ENCODE peak calls at places on chromosomes 12 and 14, in five cellular contexts. I, O, F, U and M are unnamed samples.

GRCh38 chr14:104981699-104982541 is 3.7 kb upstream of the CLBA1 start:
- DNase-seq in O (no peak), F (no peak), U (peak; percentile 20), I (no peak), M (no peak)

GRCh38 chr12:93594766-93595165 is 22.3 kb downstream of the SOCS2 start:
- DNase-seq in O (no peak), U (no peak), F (no peak), I (no peak), M (no peak)

GRCh38 chr12:66641057-66641456 is 37.8 kb downstream of the GRIP1 start:
- DNase-seq in F (no peak), O (no peak), U (no peak), I (no peak), M (no peak)

GRCh38 chr14:75803768-75804167 is 142.7 kb downstream of the TTLL5 start:
- DNase-seq in O (no peak), U (no peak), F (no peak), I (no peak), M (no peak)

GRCh38 chr12:91215940-91216454 is 33.4 kb upstream of the DCN start:
- DNase-seq in I (peak; percentile 95), U (no peak), O (no peak), F (peak; percentile 47), M (no peak)

GRCh38 chr12:28787151-28787550 is 361.9 kb upstream of the FAR2 start:
- DNase-seq in F (no peak), O (no peak), I (peak; percentile 29), U (no peak), M (no peak)

GRCh38 chr12:108478611-108479010 is 36.5 kb upstream of the FICD start:
- DNase-seq in F (no peak), O (no peak), I (no peak), U (no peak), M (no peak)

GRCh38 chr14:65414961-65415589 is 2.5 kb downstream of the FUT8 start:
- DNase-seq in O (peak; percentile 12), U (no peak), I (peak; percentile 50), F (no peak), M (no peak)

GRCh38 chr14:64817631-64818030 is 62.1 kb downstream of the SPTB start:
- DNase-seq in F (no peak), I (no peak), U (no peak), O (no peak), M (no peak)

GRCh38 chr12:70507442-70507841 is 129.8 kb downstream of the PTPRB start:
- DNase-seq in I (no peak), U (no peak), O (no peak), F (no peak), M (no peak)

GRCh38 chr12:24902521-24903304 is 46.2 kb downstream of the BCAT1 start:
- DNase-seq in O (no peak), F (no peak), I (no peak), U (no peak), M (no peak)

GRCh38 chr12:22535478-22535877 is 8.9 kb downstream of the C2CD5 start:
- DNase-seq in U (no peak), I (no peak), O (no peak), F (no peak), M (no peak)

GRCh38 chr12:113664224-113664681 is 192.6 kb upstream of the LHX5 start:
- DNase-seq in I (no peak), F (no peak), O (no peak), U (no peak), M (no peak)

GRCh38 chr14:72776701-72777255 is 117.1 kb downstream of the DPF3 start:
- DNase-seq in I (no peak), O (no peak), F (no peak), U (peak; percentile 52), M (no peak)

GRCh38 chr14:72774141-72774540 is 119.8 kb downstream of the DPF3 start:
- DNase-seq in I (no peak), U (no peak), O (no peak), F (no peak), M (no peak)

GRCh38 chr14:72774894-72775620 is 118.8 kb downstream of the DPF3 start:
- DNase-seq in F (no peak), U (no peak), O (no peak), I (no peak), M (no peak)

GRCh38 chr14:72775923-72776554 is 117.9 kb downstream of the DPF3 start:
- DNase-seq in F (no peak), I (no peak), U (no peak), O (no peak), M (no peak)

DNA sequence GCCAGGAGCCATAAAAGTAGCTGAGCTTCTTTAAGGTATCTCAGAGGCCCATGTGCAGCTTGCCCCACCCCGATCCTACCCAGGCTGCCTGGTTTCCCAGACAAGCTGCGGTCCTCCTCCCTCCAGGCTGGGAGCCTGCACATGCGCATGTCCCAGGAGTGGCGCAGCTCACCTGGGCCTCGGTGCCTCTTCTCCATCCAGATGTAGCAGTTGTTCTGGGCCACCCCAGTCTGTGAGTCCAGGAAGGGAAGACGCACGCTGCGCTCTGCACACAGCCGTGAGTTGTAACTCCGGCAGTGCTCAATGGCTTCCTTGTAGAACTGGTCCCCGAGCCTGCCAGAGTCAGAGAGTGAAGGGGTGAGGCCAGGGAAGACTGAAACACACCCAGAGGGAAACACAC is 122.3 kb downstream of the DPF3 start:
- DNase-seq in U (no peak), O (no peak), I (no peak), F (no peak), M (no peak)
- TF ChIP-seq POLR2A in U (no peak), O (no peak), I (no peak), F (no peak), M (no peak)

DNA sequence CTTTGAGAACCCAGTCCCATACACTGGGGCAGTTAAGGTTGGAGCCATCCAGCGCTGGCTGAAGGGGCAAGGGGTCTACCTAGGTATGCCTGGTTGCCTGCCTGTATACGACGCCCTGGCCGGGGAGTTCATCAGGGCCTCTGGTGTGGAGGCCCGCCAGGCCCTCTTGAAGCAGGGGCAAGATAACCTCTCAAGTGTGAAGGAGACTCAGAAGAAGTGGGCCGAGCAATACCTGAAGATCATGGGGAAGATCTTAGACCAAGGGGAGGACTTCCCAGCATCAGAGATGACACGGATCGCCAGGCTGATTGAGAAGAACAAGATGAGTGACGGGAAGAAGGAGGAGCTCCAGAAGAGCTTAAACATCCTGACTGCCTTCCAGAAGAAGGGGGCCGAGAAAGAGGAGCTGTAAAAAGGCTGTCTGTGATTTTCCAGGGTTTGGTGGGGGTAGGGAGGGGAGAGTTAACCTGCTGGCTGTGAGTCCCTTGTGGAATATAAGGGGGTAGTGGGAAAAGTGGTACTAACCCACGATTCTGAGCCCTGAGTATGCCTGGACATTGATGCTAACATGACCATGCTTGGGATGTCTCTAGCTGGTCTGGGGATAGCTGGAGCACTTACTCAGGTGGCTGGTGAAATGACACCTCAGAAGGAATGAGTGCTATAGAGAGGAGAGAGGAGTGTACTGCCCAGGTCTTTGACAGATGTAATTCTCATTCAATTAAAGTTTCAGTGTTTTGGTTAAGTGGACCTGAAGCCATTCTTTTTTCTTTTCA is 9.2 kb downstream of the ERP29 start:
- DNase-seq in U (no peak), O (no peak), I (no peak), F (no peak), M (no peak)
- TF ChIP-seq POLR2A in U (no peak), O (no peak), I (no peak), F (no peak), M (no peak)

GRCh38 chr12:96399919-96400630 is at the start of gene CDK17:
- DNase-seq in U (peak; percentile 89), I (peak; percentile 83), F (peak; percentile 60), O (peak; percentile 78), M (peak; percentile 32)

GRCh38 chr12:96400631-96401060 is 407 bp upstream of the CDK17 start:
- DNase-seq in U (no peak), O (no peak), I (peak; percentile 39), F (no peak), M (no peak)

GRCh38 chr12:96397756-96398421 is 2.4 kb downstream of the CDK17 start:
- DNase-seq in U (no peak), I (peak; percentile 57), F (no peak), O (no peak), M (no peak)

GRCh38 chr12:96398422-96399080 is 1.7 kb downstream of the CDK17 start:
- DNase-seq in O (no peak), F (no peak), U (no peak), I (peak; percentile 39), M (no peak)

GRCh38 chr12:96399081-96399918 is 939 bp downstream of the CDK17 start:
- DNase-seq in F (peak; percentile 68), I (peak; percentile 72), O (peak; percentile 70), U (peak; percentile 78), M (peak; percentile 26)
- TF ChIP-seq POLR2A in F (no peak), I (peak; percentile 72), O (peak; percentile 4), U (peak; percentile 53), M (peak; percentile 43)

DNA sequence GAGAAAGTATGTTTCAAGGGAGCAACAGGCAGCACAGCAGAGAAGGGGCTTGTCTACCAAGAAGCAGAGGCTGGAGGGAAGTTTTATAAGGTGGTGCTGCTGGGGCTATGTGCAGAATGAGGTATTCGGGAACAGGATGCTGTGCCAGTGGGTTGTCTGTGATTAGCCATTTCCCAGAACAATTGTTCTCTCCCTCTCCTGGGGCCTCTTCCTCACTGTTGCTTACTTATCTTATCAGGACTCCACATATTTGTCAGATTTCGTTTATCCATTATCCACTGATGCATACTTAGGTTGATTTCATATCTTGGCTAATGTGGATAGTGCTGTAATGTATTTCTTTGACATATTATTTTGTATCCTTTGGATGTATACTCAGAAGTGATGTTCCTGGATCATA is 195.1 kb upstream of the RTL1 start:
- DNase-seq in U (no peak), F (peak; percentile 1), I (no peak), O (no peak), M (no peak)
- TF ChIP-seq POLR2A in U (no peak), F (no peak), I (no peak), O (no peak), M (no peak)